ENCODE peak calls at places on chromosomes 2 and 18, in seven cellular contexts. One of them, this sample, is unnamed.

GRCh38 chr2:228048838-228049490 is 132.5 kb downstream of the SPHKAP start:
- DNase-seq in body of pancreas: peak; percentile 32
- DNase-seq in heart left ventricle: no peak
- DNase-seq in esophagus squamous epithelium: no peak
- DNase-seq in A549: peak; percentile 41
- DNase-seq in transverse colon: peak; percentile 10
- DNase-seq in adrenal gland: peak; percentile 55
- DNase-seq in this sample: peak; percentile 26

GRCh38 chr18:4017479-4017878 is 437.6 kb downstream of the DLGAP1 start:
- DNase-seq in body of pancreas: no peak
- DNase-seq in heart left ventricle: no peak
- DNase-seq in esophagus squamous epithelium: no peak
- DNase-seq in A549: peak; percentile 8
- DNase-seq in transverse colon: no peak
- DNase-seq in adrenal gland: no peak
- DNase-seq in this sample: no peak

GRCh38 chr2:11998626-11999378 is 252.4 kb downstream of the LPIN1 start:
- DNase-seq in body of pancreas: no peak
- DNase-seq in heart left ventricle: no peak
- DNase-seq in esophagus squamous epithelium: no peak
- DNase-seq in A549: no peak
- DNase-seq in transverse colon: no peak
- DNase-seq in adrenal gland: no peak
- DNase-seq in this sample: no peak

GRCh38 chr2:99469394-99469793 is 20.4 kb downstream of the REV1 start:
- DNase-seq in body of pancreas: no peak
- DNase-seq in heart left ventricle: no peak
- DNase-seq in esophagus squamous epithelium: no peak
- DNase-seq in A549: no peak
- DNase-seq in transverse colon: no peak
- DNase-seq in adrenal gland: no peak
- DNase-seq in this sample: no peak

GRCh38 chr2:33420726-33421125 is 55.7 kb upstream of the RASGRP3 start:
- DNase-seq in body of pancreas: no peak
- DNase-seq in heart left ventricle: no peak
- DNase-seq in esophagus squamous epithelium: no peak
- DNase-seq in A549: no peak
- DNase-seq in transverse colon: no peak
- DNase-seq in adrenal gland: no peak
- DNase-seq in this sample: no peak

GRCh38 chr2:107276034-107276433 is 390.1 kb upstream of the ST6GAL2 start:
- DNase-seq in body of pancreas: no peak
- DNase-seq in heart left ventricle: no peak
- DNase-seq in esophagus squamous epithelium: no peak
- DNase-seq in A549: no peak
- DNase-seq in transverse colon: no peak
- DNase-seq in adrenal gland: no peak
- DNase-seq in this sample: no peak

GRCh38 chr2:202109737-202110184 is 36.7 kb downstream of the KIAA2012 start:
- DNase-seq in body of pancreas: peak; percentile 24
- DNase-seq in heart left ventricle: no peak
- DNase-seq in esophagus squamous epithelium: peak; percentile 4
- DNase-seq in A549: no peak
- DNase-seq in transverse colon: no peak
- DNase-seq in adrenal gland: peak; percentile 64
- DNase-seq in this sample: no peak

GRCh38 chr2:179694963-179695362 is 166.4 kb downstream of the ZNF385B start:
- DNase-seq in body of pancreas: no peak
- DNase-seq in heart left ventricle: no peak
- DNase-seq in esophagus squamous epithelium: no peak
- DNase-seq in A549: no peak
- DNase-seq in transverse colon: no peak
- DNase-seq in adrenal gland: no peak
- DNase-seq in this sample: no peak

GRCh38 chr2:38499921-38500634 is 102.7 kb downstream of the HNRNPLL start:
- DNase-seq in body of pancreas: peak; percentile 4
- DNase-seq in heart left ventricle: no peak
- DNase-seq in esophagus squamous epithelium: no peak
- DNase-seq in A549: no peak
- DNase-seq in transverse colon: no peak
- DNase-seq in adrenal gland: no peak
- DNase-seq in this sample: no peak

GRCh38 chr2:47177042-47177565 is 22.0 kb upstream of the STPG4 start:
- DNase-seq in body of pancreas: no peak
- DNase-seq in heart left ventricle: no peak
- DNase-seq in esophagus squamous epithelium: no peak
- DNase-seq in A549: no peak
- DNase-seq in transverse colon: no peak
- DNase-seq in adrenal gland: no peak
- DNase-seq in this sample: no peak

GRCh38 chr18:57027190-57027708 is 119.6 kb upstream of the BOD1L2 start:
- DNase-seq in body of pancreas: peak; percentile 34
- DNase-seq in heart left ventricle: no peak
- DNase-seq in esophagus squamous epithelium: no peak
- DNase-seq in A549: no peak
- DNase-seq in transverse colon: no peak
- DNase-seq in adrenal gland: no peak
- DNase-seq in this sample: no peak

GRCh38 chr2:113796592-113797180 is 40.2 kb upstream of the SLC35F5 start:
- DNase-seq in body of pancreas: no peak
- DNase-seq in heart left ventricle: no peak
- DNase-seq in esophagus squamous epithelium: no peak
- DNase-seq in A549: no peak
- DNase-seq in transverse colon: no peak
- DNase-seq in adrenal gland: no peak
- DNase-seq in this sample: no peak

GRCh38 chr2:113795405-113795920 is 39.0 kb upstream of the SLC35F5 start:
- DNase-seq in body of pancreas: no peak
- DNase-seq in heart left ventricle: no peak
- DNase-seq in esophagus squamous epithelium: no peak
- DNase-seq in A549: no peak
- DNase-seq in transverse colon: no peak
- DNase-seq in adrenal gland: no peak
- DNase-seq in this sample: no peak

GRCh38 chr2:113797237-113797636 is 40.8 kb upstream of the SLC35F5 start:
- DNase-seq in body of pancreas: no peak
- DNase-seq in heart left ventricle: no peak
- DNase-seq in esophagus squamous epithelium: no peak
- DNase-seq in A549: no peak
- DNase-seq in transverse colon: no peak
- DNase-seq in adrenal gland: no peak
- DNase-seq in this sample: no peak

DNA sequence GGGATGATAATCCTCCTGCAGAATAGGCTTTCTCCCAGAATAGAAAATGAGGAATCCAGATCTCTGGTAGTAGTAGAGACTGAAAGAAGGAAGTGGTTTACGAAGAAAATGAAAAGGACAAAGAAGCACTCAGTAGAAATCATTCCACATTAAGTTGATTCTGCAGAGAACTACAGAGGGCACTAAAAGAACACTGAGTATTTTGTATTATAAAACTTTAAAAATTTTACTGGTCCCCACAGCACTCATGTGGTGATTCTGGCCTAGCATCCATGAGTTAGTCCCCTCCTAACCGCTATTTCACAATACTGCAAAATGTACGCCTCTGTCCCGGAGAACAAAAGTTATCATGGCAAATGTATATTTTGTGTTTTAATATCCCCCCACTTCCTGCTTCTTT is 42.9 kb upstream of the SLC35F5 start:
- DNase-seq in body of pancreas: no peak
- DNase-seq in heart left ventricle: no peak
- DNase-seq in esophagus squamous epithelium: no peak
- DNase-seq in A549: no peak
- DNase-seq in transverse colon: no peak
- DNase-seq in adrenal gland: no peak
- DNase-seq in this sample: no peak
- TF ChIP-seq CTCF in body of pancreas: no peak
- TF ChIP-seq CTCF in heart left ventricle: no peak
- TF ChIP-seq CTCF in esophagus squamous epithelium: no peak
- TF ChIP-seq CTCF in A549: peak; percentile 20
- TF ChIP-seq CTCF in transverse colon: no peak
- TF ChIP-seq CTCF in adrenal gland: no peak
- TF ChIP-seq CTCF in this sample: no peak

GRCh38 chr18:76496200-76496890 is 1.3 kb upstream of the ZNF516 start:
- DNase-seq in body of pancreas: peak; percentile 67
- DNase-seq in heart left ventricle: peak; percentile 63
- DNase-seq in esophagus squamous epithelium: no peak
- DNase-seq in A549: no peak
- DNase-seq in transverse colon: peak; percentile 72
- DNase-seq in adrenal gland: peak; percentile 81
- DNase-seq in this sample: peak; percentile 63
- TF ChIP-seq POLR2A in body of pancreas: no peak
- TF ChIP-seq POLR2A in heart left ventricle: no peak
- TF ChIP-seq POLR2A in esophagus squamous epithelium: peak; percentile 18
- TF ChIP-seq POLR2A in A549: no peak
- TF ChIP-seq POLR2A in transverse colon: no peak
- TF ChIP-seq POLR2A in adrenal gland: peak; percentile 71
- TF ChIP-seq POLR2A in this sample: no peak

GRCh38 chr18:63677490-63678225 is 16.0 kb upstream of the SERPINB3 start:
- DNase-seq in body of pancreas: no peak
- DNase-seq in heart left ventricle: no peak
- DNase-seq in esophagus squamous epithelium: no peak
- DNase-seq in A549: no peak
- DNase-seq in transverse colon: no peak
- DNase-seq in adrenal gland: no peak
- DNase-seq in this sample: no peak
- H3K4me3 ChIP-seq in body of pancreas: no peak overlapping the region
- H3K4me3 ChIP-seq in heart left ventricle: no peak overlapping the region
- H3K4me3 ChIP-seq in esophagus squamous epithelium: no peak overlapping the region
- H3K4me3 ChIP-seq in A549: no peak overlapping the region
- H3K4me3 ChIP-seq in transverse colon: no peak overlapping the region
- H3K4me3 ChIP-seq in adrenal gland: no peak overlapping the region
- H3K4me3 ChIP-seq in this sample: no peak overlapping the region

DNA sequence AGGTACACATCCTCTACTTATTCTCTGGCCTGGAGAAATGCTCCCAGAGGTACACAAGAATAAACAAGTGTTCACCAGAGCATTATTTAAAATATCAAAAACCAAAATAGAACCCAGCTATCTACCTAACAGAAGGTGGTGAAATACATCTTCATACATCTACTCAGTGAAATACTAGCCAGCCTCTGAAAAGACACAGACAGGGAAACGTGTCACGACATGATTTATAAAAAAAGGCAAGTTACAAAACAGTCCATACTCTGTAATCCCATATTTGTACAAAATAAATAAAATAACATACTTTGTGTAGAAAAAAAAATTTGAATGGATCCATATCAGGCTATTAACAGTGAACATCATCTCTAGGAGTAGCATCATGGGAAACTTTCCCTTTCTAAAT is 38.2 kb downstream of the KANSL3 start:
- DNase-seq in body of pancreas: no peak
- DNase-seq in heart left ventricle: no peak
- DNase-seq in esophagus squamous epithelium: no peak
- DNase-seq in A549: no peak
- DNase-seq in transverse colon: no peak
- DNase-seq in adrenal gland: no peak
- DNase-seq in this sample: no peak
- TF ChIP-seq CTCF in body of pancreas: no peak
- TF ChIP-seq CTCF in heart left ventricle: no peak
- TF ChIP-seq CTCF in esophagus squamous epithelium: no peak
- TF ChIP-seq CTCF in A549: no peak
- TF ChIP-seq CTCF in transverse colon: no peak
- TF ChIP-seq CTCF in adrenal gland: no peak
- TF ChIP-seq CTCF in this sample: no peak

DNA sequence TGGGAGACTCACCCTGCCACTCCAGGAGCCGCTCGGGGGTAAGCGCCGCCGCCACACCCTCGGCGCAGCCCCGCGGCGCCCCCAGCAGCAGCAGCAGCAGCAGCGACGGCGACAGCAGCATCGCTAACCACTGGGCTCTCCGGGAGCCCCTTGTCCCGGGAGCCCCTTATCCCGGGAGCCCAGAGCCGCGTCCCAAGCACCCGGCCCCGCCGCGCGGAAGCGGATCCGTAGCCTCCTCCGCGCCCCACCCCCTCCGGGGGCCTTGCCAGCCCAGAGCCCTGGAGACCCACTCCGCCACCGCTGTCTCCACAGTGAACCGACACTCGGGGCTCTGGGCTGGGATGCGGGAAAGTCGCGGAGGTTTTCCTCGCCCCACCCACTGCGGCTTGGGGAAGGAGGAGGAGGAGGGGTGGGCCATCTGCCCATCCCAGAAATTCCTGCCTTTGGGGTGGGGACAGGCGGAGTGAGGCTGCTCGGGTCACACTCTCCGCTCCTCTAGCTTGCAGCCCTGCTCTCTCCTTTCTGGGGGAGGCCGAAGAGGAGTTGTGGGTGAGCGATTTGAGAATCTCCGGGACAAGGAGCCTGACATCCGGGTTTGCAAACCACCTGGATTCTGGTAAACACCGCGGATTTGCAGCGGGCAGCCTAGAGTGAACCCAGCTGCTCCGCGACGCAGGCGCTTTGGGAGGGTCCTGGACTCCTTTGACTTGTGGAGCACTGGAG is at the start of gene PLA2R1:
- DNase-seq in body of pancreas: peak; percentile 27
- DNase-seq in heart left ventricle: peak; percentile 57
- DNase-seq in esophagus squamous epithelium: no peak
- DNase-seq in A549: peak; percentile 78
- DNase-seq in transverse colon: peak; percentile 74
- DNase-seq in adrenal gland: peak; percentile 58
- DNase-seq in this sample: peak; percentile 34
- TF ChIP-seq POLR2A in body of pancreas: no peak
- TF ChIP-seq POLR2A in heart left ventricle: no peak
- TF ChIP-seq POLR2A in esophagus squamous epithelium: peak; percentile 17
- TF ChIP-seq POLR2A in A549: peak; percentile 39
- TF ChIP-seq POLR2A in transverse colon: peak; percentile 72
- TF ChIP-seq POLR2A in adrenal gland: peak; percentile 8
- TF ChIP-seq POLR2A in this sample: no peak

GRCh38 chr2:43131051-43131889 is 95.1 kb downstream of the ZFP36L2 start:
- DNase-seq in body of pancreas: peak; percentile 86
- DNase-seq in heart left ventricle: peak; percentile 73
- DNase-seq in esophagus squamous epithelium: peak; percentile 91
- DNase-seq in A549: peak; percentile 96
- DNase-seq in transverse colon: peak; percentile 93
- DNase-seq in adrenal gland: peak; percentile 93
- DNase-seq in this sample: peak; percentile 94
- H3K4me3 ChIP-seq in body of pancreas: no peak overlapping the region
- H3K4me3 ChIP-seq in heart left ventricle: no peak overlapping the region
- H3K4me3 ChIP-seq in esophagus squamous epithelium: peak overlapping the region; percentile 15
- H3K4me3 ChIP-seq in A549: no peak overlapping the region
- H3K4me3 ChIP-seq in transverse colon: no peak overlapping the region
- H3K4me3 ChIP-seq in adrenal gland: no peak overlapping the region
- H3K4me3 ChIP-seq in this sample: no peak overlapping the region

This sample was measured in stomach.